ENCODE peak calls at places on chromosomes 12 and 14, in five cellular contexts. F is lower leg skin; Q is stimulated activated CD8-positive, alpha-beta memory T cell treated with anti-CD3 and anti-CD28 coated beads, Interleukin-7, amount 100 ng/mL, for 48 hours; L is central memory CD4-positive, alpha-beta T cell; M is islet precursor cell. Z is an unnamed sample.

GRCh38 chr14:32588448-32589320 is 259.6 kb downstream of the AKAP6 start:
- DNase-seq in F (no peak), M (no peak), Q (no peak), L (no peak), Z (peak)

GRCh38 chr12:79422060-79422812 is 268.5 kb downstream of the PAWR start:
- DNase-seq in Q (no peak), L (no peak), F (no peak), M (no peak), Z (no peak)

GRCh38 chr14:93049295-93049694 is 66.4 kb downstream of the ITPK1 start:
- DNase-seq in F (no peak), Q (no peak), M (no peak), L (no peak), Z (no peak)

GRCh38 chr12:51270847-51271518 is 768 bp upstream of the SMAGP start:
- DNase-seq in M (no peak), Q (no peak), F (no peak), L (no peak), Z (no peak)

GRCh38 chr14:51087024-51087423 is 7.9 kb downstream of the TRIM9 start:
- DNase-seq in L (no peak), M (peak), F (no peak), Q (no peak), Z (no peak)

GRCh38 chr14:76953196-76953945 is 75.1 kb downstream of the IRF2BPL start:
- DNase-seq in M (peak), Q (no peak), L (peak), F (peak), Z (no peak)

GRCh38 chr12:89390802-89391673 is 38.7 kb upstream of the DUSP6 start:
- DNase-seq in Q (no peak), F (no peak), M (peak), L (no peak), Z (no peak)

GRCh38 chr12:122840580-122841513 is 5.6 kb downstream of the HIP1R start:
- DNase-seq in M (peak), Q (no peak), L (no peak), F (no peak), Z (peak)

GRCh38 chr12:51229116-51229515 is 9.5 kb upstream of the DAZAP2 start:
- DNase-seq in M (no peak), L (no peak), F (no peak), Q (no peak), Z (no peak)

GRCh38 chr12:57772429-57773322 is at the start of gene EEF1AKMT3:
- DNase-seq in F (peak), Q (no peak), M (peak), L (no peak), Z (no peak)

GRCh38 chr12:124953689-124954405 is 35.1 kb downstream of the DHX37 start:
- DNase-seq in M (no peak), Q (no peak), F (no peak), L (no peak), Z (no peak)